ENCODE peak calls at places on chromosomes 12 and 14, in ten cellular contexts. K, G, X, M, Y, U, F, N, S and O are unnamed samples.

GRCh38 chr14:59464651-59465569 is at the start of gene GPR135:
- DNase-seq in K (peak; percentile 83), G (peak; percentile 47), X (peak; percentile 46), M (no peak), Y (peak; percentile 79), U (peak; percentile 92), F (peak; percentile 81), N (no peak), S (no peak), O (no peak)

GRCh38 chr12:88310069-88310468 is 168.0 kb downstream of the TMTC3 start:
- DNase-seq in K (no peak), G (no peak), X (peak; percentile 88), M (no peak), Y (no peak), U (no peak), F (no peak), N (peak; percentile 60), S (no peak), O (no peak)

GRCh38 chr14:102095871-102096568 is 9.2 kb upstream of the HSP90AA1 start:
- DNase-seq in K (no peak), G (no peak), X (peak; percentile 21), M (no peak), Y (no peak), U (peak; percentile 42), F (no peak), N (no peak), S (no peak), O (no peak)

GRCh38 chr14:69483765-69484443 is 624 bp upstream of the PLEKHD1 start:
- DNase-seq in K (no peak), G (no peak), X (peak; percentile 19), M (no peak), Y (peak; percentile 69), U (no peak), F (peak; percentile 50), N (no peak), S (no peak), O (no peak)

GRCh38 chr14:76467843-76468242 is 91.9 kb downstream of the ESRRB start:
- DNase-seq in K (no peak), G (no peak), X (no peak), M (no peak), Y (no peak), U (no peak), F (no peak), N (no peak), S (no peak), O (no peak)

GRCh38 chr14:104422301-104423223 is 157.0 kb upstream of the C14orf180 start:
- DNase-seq in K (no peak), G (no peak), X (no peak), M (no peak), Y (peak; percentile 37), U (no peak), F (peak; percentile 19), N (no peak), S (no peak), O (no peak)

GRCh38 chr12:80157640-80158039 is 58.3 kb downstream of the OTOGL start:
- DNase-seq in K (no peak), G (no peak), X (peak; percentile 22), M (no peak), Y (no peak), U (no peak), F (no peak), N (no peak), S (no peak), O (no peak)

GRCh38 chr12:89571481-89572190 is 45.8 kb upstream of the POC1B start:
- DNase-seq in K (no peak), G (no peak), X (peak; percentile 36), M (no peak), Y (no peak), U (no peak), F (no peak), N (peak; percentile 37), S (no peak), O (peak; percentile 11)

GRCh38 chr12:96078281-96078761 is 42.9 kb upstream of the LTA4H start:
- DNase-seq in K (peak; percentile 54), G (peak; percentile 29), X (peak; percentile 33), M (no peak), Y (no peak), U (peak; percentile 74), F (no peak), N (no peak), S (no peak), O (peak; percentile 62)

GRCh38 chr14:103520657-103521437 is 1.8 kb downstream of the CKB start:
- DNase-seq in K (peak; percentile 91), G (peak; percentile 70), X (peak; percentile 71), M (no peak), Y (peak; percentile 90), U (peak; percentile 92), F (peak; percentile 83), N (no peak), S (peak; percentile 90), O (no peak)

GRCh38 chr14:23430016-23430732 is 5.3 kb downstream of the MYH7 start:
- DNase-seq in K (no peak), G (no peak), X (no peak), M (no peak), Y (no peak), U (peak; percentile 29), F (no peak), N (no peak), S (no peak), O (no peak)

GRCh38 chr14:87066221-87066817 is 926.7 kb downstream of the GALC start:
- DNase-seq in K (no peak), G (no peak), X (peak; percentile 1), M (no peak), Y (no peak), U (no peak), F (no peak), N (no peak), S (no peak), O (no peak)

GRCh38 chr12:111122458-111122878 is 202.1 kb upstream of the MYL2 start:
- DNase-seq in K (no peak), G (no peak), X (no peak), M (no peak), Y (peak; percentile 16), U (no peak), F (no peak), N (no peak), S (no peak), O (no peak)

GRCh38 chr14:100761481-100761880 is 34.8 kb downstream of the DLK1 start:
- DNase-seq in K (no peak), G (no peak), X (peak; percentile 69), M (peak; percentile 37), Y (no peak), U (no peak), F (no peak), N (peak; percentile 56), S (no peak), O (peak; percentile 27)

GRCh38 chr12:53267309-53268008 is 640 bp upstream of the ESPL1 start:
- DNase-seq in K (no peak), G (no peak), X (no peak), M (no peak), Y (no peak), U (no peak), F (no peak), N (no peak), S (peak; percentile 60), O (no peak)

GRCh38 chr14:71103662-71104484 is 196.6 kb downstream of the PCNX1 start:
- DNase-seq in K (no peak), G (no peak), X (peak; percentile 86), M (peak; percentile 42), Y (no peak), U (no peak), F (peak; percentile 63), N (no peak), S (peak; percentile 55), O (peak; percentile 52)

GRCh38 chr14:103753809-103754208 is 38.2 kb downstream of the ZFYVE21 start:
- DNase-seq in K (no peak), G (no peak), X (no peak), M (no peak), Y (no peak), U (peak; percentile 30), F (no peak), N (no peak), S (no peak), O (no peak)

GRCh38 chr14:95664046-95664445 is 22.2 kb upstream of the TCL1B start:
- DNase-seq in K (no peak), G (no peak), X (no peak), M (no peak), Y (no peak), U (no peak), F (no peak), N (no peak), S (no peak), O (no peak)

GRCh38 chr12:61860439-61860838 is 399.8 kb upstream of the USP15 start:
- DNase-seq in K (no peak), G (no peak), X (peak; percentile 6), M (no peak), Y (peak; percentile 56), U (no peak), F (no peak), N (no peak), S (no peak), O (no peak)

GRCh38 chr12:9113296-9113986 is 2.3 kb downstream of the A2M start:
- DNase-seq in K (no peak), G (no peak), X (no peak), M (no peak), Y (no peak), U (no peak), F (no peak), N (no peak), S (no peak), O (no peak)

GRCh38 chr12:80068173-80068572 is 31.2 kb upstream of the OTOGL start:
- DNase-seq in K (no peak), G (no peak), X (no peak), M (no peak), Y (no peak), U (no peak), F (no peak), N (no peak), S (peak; percentile 9), O (no peak)

GRCh38 chr14:106069786-106070185 is 543.4 kb downstream of the TMEM121 start:
- DNase-seq in K (no peak), G (no peak), X (no peak), M (no peak), Y (no peak), U (no peak), F (no peak), N (no peak), S (no peak), O (no peak)

GRCh38 chr12:57047981-57048380 is 1.9 kb downstream of the MYO1A start:
- DNase-seq in K (no peak), G (no peak), X (no peak), M (no peak), Y (no peak), U (no peak), F (no peak), N (no peak), S (no peak), O (no peak)

GRCh38 chr12:62758216-62758615 is 176.7 kb downstream of the PPM1H start:
- DNase-seq in K (no peak), G (no peak), X (peak; percentile 74), M (peak; percentile 88), Y (no peak), U (no peak), F (no peak), N (no peak), S (no peak), O (peak; percentile 56)

GRCh38 chr12:90339837-90340236 is 615.1 kb downstream of the CCER1 start:
- DNase-seq in K (no peak), G (no peak), X (no peak), M (no peak), Y (no peak), U (no peak), F (no peak), N (no peak), S (no peak), O (no peak)

GRCh38 chr14:84535491-84535890 is 994.5 kb upstream of the FLRT2 start:
- DNase-seq in K (no peak), G (no peak), X (peak; percentile 19), M (no peak), Y (no peak), U (no peak), F (no peak), N (no peak), S (no peak), O (no peak)

GRCh38 chr12:63790608-63790945 is 10.9 kb downstream of the RXYLT1 start:
- DNase-seq in K (no peak), G (no peak), X (no peak), M (no peak), Y (no peak), U (no peak), F (no peak), N (no peak), S (no peak), O (no peak)

GRCh38 chr14:92687681-92688433 is 60.6 kb downstream of the LGMN start:
- DNase-seq in K (peak; percentile 64), G (no peak), X (peak; percentile 47), M (no peak), Y (peak; percentile 78), U (peak; percentile 80), F (no peak), N (no peak), S (no peak), O (no peak)